ENCODE peak calls at places on chromosome 14, in eight cellular contexts. R is HS-5, W is Peyer's patch, E is A172, N is NCI-H774, K is NCI-H2029 treated with DMSO at 0.1 percent for 48 hours, M is T1000, Z is T-helper 9 cell. V is an unnamed sample.
A peak's percentile ranks its signal among the peaks of the same experiment; 100 is the strongest.

GRCh38 chr14:23141706-23142467 is 22.8 kb upstream of the CEBPE start:
- DNase-seq in E (peak; percentile 66), W (no peak), M (peak; percentile 69), R (no peak), Z (no peak), K (no peak), N (no peak), V (no peak)

GRCh38 chr14:69674546-69675245 is 63.3 kb downstream of the SUSD6 start:
- DNase-seq in E (no peak), N (no peak), W (no peak), R (no peak), K (no peak), Z (no peak), M (no peak), V (no peak)

GRCh38 chr14:104746951-104747481 is 5.9 kb upstream of the SIVA1 start:
- DNase-seq in W (no peak), Z (no peak), E (no peak), N (peak; percentile 89), K (no peak), M (no peak), R (no peak), V (peak; percentile 44)

GRCh38 chr14:91284791-91285548 is 40.5 kb upstream of the GPR68 start:
- DNase-seq in N (no peak), E (peak; percentile 74), W (no peak), K (no peak), R (no peak), M (no peak), Z (no peak), V (no peak)

GRCh38 chr14:104113631-104114420 is 24.6 kb upstream of the KIF26A start:
- DNase-seq in Z (no peak), W (peak; percentile 47), K (no peak), M (no peak), E (no peak), R (no peak), N (no peak), V (no peak)

GRCh38 chr14:31024577-31025334 is 693 bp upstream of the AP4S1 start:
- DNase-seq in N (no peak), W (no peak), Z (no peak), K (no peak), R (no peak), M (no peak), E (no peak), V (no peak)

GRCh38 chr14:22071001-22071400 is 397.4 kb upstream of the OR4E1 start:
- DNase-seq in Z (peak; percentile 33), E (no peak), W (no peak), R (no peak), K (no peak), M (no peak), N (no peak), V (no peak)

GRCh38 chr14:67492538-67492937 is 4.0 kb upstream of the TMEM229B start:
- DNase-seq in E (no peak), Z (no peak), K (no peak), R (no peak), M (no peak), N (no peak), W (no peak), V (no peak)

GRCh38 chr14:102777711-102778615 is 714 bp downstream of the TRAF3 start:
- DNase-seq in E (no peak), N (no peak), W (peak; percentile 63), Z (peak; percentile 11), K (no peak), M (no peak), R (no peak), V (no peak)

GRCh38 chr14:35420036-35420811 is 15.7 kb upstream of the NFKBIA start:
- DNase-seq in R (peak; percentile 74), K (no peak), M (no peak), W (no peak), Z (no peak), N (no peak), E (peak; percentile 84), V (peak; percentile 67)

GRCh38 chr14:64721391-64721791 is 17.2 kb downstream of the PLEKHG3 start:
- DNase-seq in W (peak; percentile 57), E (peak; percentile 83), M (no peak), Z (no peak), R (no peak), K (no peak), N (no peak), V (peak; percentile 82)

GRCh38 chr14:101561145-101561896 is at the start of gene DIO3:
- DNase-seq in K (no peak), W (no peak), R (no peak), E (no peak), Z (no peak), M (peak; percentile 67), N (no peak), V (no peak)

GRCh38 chr14:82420874-82421273 is 887.2 kb upstream of the SEL1L start:
- DNase-seq in Z (no peak), M (no peak), K (no peak), W (no peak), N (no peak), E (no peak), R (no peak), V (no peak)

GRCh38 chr14:96940009-96940408 is 142.8 kb downstream of the VRK1 start:
- DNase-seq in K (no peak), Z (no peak), R (no peak), N (no peak), E (peak; percentile 1), M (no peak), W (no peak), V (no peak)

GRCh38 chr14:80621701-80622100 is 319.8 kb downstream of the CEP128 start:
- DNase-seq in M (no peak), Z (no peak), E (peak; percentile 6), K (no peak), W (no peak), N (no peak), R (no peak), V (peak; percentile 55)

GRCh38 chr14:77338332-77338731 is 17.5 kb downstream of the GSTZ1 start:
- DNase-seq in R (no peak), Z (no peak), K (no peak), M (no peak), W (no peak), N (no peak), E (no peak), V (no peak)

GRCh38 chr14:51999084-51999483 is 9.7 kb downstream of the RTRAF start:
- DNase-seq in K (no peak), E (no peak), Z (no peak), M (no peak), N (no peak), W (no peak), R (no peak), V (no peak)

GRCh38 chr14:54427914-54428313 is 13.3 kb downstream of the CNIH1 start:
- DNase-seq in W (no peak), K (no peak), Z (no peak), M (no peak), N (no peak), E (no peak), R (no peak), V (no peak)

GRCh38 chr14:91058017-91058675 is 2.3 kb downstream of the RPS6KA5 start:
- DNase-seq in N (no peak), R (no peak), K (no peak), E (peak; percentile 83), W (no peak), Z (no peak), M (no peak), V (no peak)

GRCh38 chr14:100321473-100322137 is 1.5 kb upstream of the SLC25A47 start:
- DNase-seq in R (no peak), W (no peak), E (no peak), Z (no peak), M (no peak), K (no peak), N (no peak), V (no peak)

GRCh38 chr14:79631276-79631675 is 580.0 kb downstream of the DIO2 start:
- DNase-seq in Z (no peak), N (no peak), E (no peak), R (no peak), K (no peak), M (no peak), W (peak; percentile 46), V (no peak)

GRCh38 chr14:91361236-91361811 is 56.3 kb downstream of the CCDC88C start:
- DNase-seq in R (peak; percentile 64), N (peak; percentile 92), K (no peak), E (no peak), Z (no peak), W (no peak), M (no peak), V (no peak)

GRCh38 chr14:24481622-24482324 is 26.3 kb downstream of the CMA1 start:
- DNase-seq in N (peak; percentile 22), E (no peak), Z (peak; percentile 13), K (no peak), M (no peak), R (no peak), W (peak; percentile 82), V (no peak)

GRCh38 chr14:59707778-59708635 is 131.4 kb upstream of the CCDC175 start:
- DNase-seq in E (peak; percentile 1), K (no peak), W (no peak), N (no peak), M (no peak), Z (no peak), R (no peak), V (no peak)

V was measured in BJ.